ENCODE peak calls at places on chromosomes 16 and 17, in nine cellular contexts. X, M, A, K, T, Y, J, E and B are unnamed samples. For H3K36me3, the result is how much of the 10 kb centered on the place peaks cover.

GRCh38 chr16:46638947-46639925 is 18.1 kb upstream of the SHCBP1 start:
- DNase-seq in X (no peak), M (no peak), A (no peak), K (no peak), T (peak), Y (no peak), J (no peak), E (no peak), B (no peak)

GRCh38 chr16:84479716-84480450 is 24.6 kb downstream of the MEAK7 start:
- DNase-seq in X (no peak), M (no peak), A (no peak), K (no peak), T (no peak), Y (no peak), J (no peak), E (no peak), B (peak)

GRCh38 chr16:85096921-85097320 is 15.4 kb downstream of the CIBAR2 start:
- DNase-seq in X (no peak), M (no peak), A (no peak), K (no peak), T (no peak), Y (no peak), J (no peak), E (no peak), B (peak)

GRCh38 chr17:38333635-38334295 is 10.0 kb downstream of the GPR179 start:
- DNase-seq in X (no peak), M (no peak), A (no peak), K (no peak), T (peak), Y (no peak), J (peak), E (peak), B (peak)

GRCh38 chr17:65218261-65218660 is 81.1 kb downstream of the RGS9 start:
- DNase-seq in X (no peak), M (no peak), A (no peak), K (no peak), T (no peak), Y (no peak), J (no peak), E (no peak), B (no peak)

GRCh38 chr16:22098538-22099255 is 6.4 kb downstream of the VWA3A start:
- DNase-seq in X (peak), M (no peak), A (no peak), K (no peak), T (peak), Y (no peak), J (no peak), E (no peak), B (no peak)

GRCh38 chr16:15961060-15961511 is 11.7 kb downstream of the ABCC1 start:
- DNase-seq in X (no peak), M (no peak), A (no peak), K (no peak), T (no peak), Y (no peak), J (peak), E (no peak), B (no peak)

GRCh38 chr16:57999366-57999970 is 1.0 kb downstream of the ZNF319 start:
- DNase-seq in X (no peak), M (no peak), A (no peak), K (no peak), T (peak), Y (no peak), J (peak), E (no peak), B (no peak)

GRCh38 chr17:29569245-29569950 is 897 bp downstream of the TP53I13 start:
- DNase-seq in X (peak), M (no peak), A (peak), K (no peak), T (no peak), Y (no peak), J (no peak), E (no peak), B (no peak)

GRCh38 chr17:8939496-8940334 is 25.8 kb downstream of the PIK3R5 start:
- DNase-seq in X (no peak), M (no peak), A (no peak), K (no peak), T (peak), Y (no peak), J (no peak), E (no peak), B (no peak)

GRCh38 chr17:80452173-80452915 is 24.1 kb downstream of the NPTX1 start:
- DNase-seq in X (no peak), M (no peak), A (no peak), K (no peak), T (no peak), Y (no peak), J (no peak), E (no peak), B (peak)

GRCh38 chr16:81549547-81550411 is 105.2 kb downstream of the CMIP start:
- DNase-seq in X (no peak), M (no peak), A (no peak), K (no peak), T (no peak), Y (no peak), J (no peak), E (no peak), B (no peak)

GRCh38 chr16:81550412-81550768 is 105.8 kb downstream of the CMIP start:
- DNase-seq in X (no peak), M (no peak), A (no peak), K (no peak), T (no peak), Y (no peak), J (no peak), E (no peak), B (no peak)

GRCh38 chr16:81547919-81548216 is 103.3 kb downstream of the CMIP start:
- DNase-seq in X (no peak), M (no peak), A (no peak), K (no peak), T (no peak), Y (no peak), J (no peak), E (no peak), B (no peak)

GRCh38 chr16:81548551-81548900 is 103.9 kb downstream of the CMIP start:
- DNase-seq in X (no peak), M (no peak), A (no peak), K (no peak), T (no peak), Y (no peak), J (no peak), E (no peak), B (no peak)

GRCh38 chr16:81548901-81549546 is 104.4 kb downstream of the CMIP start:
- DNase-seq in X (no peak), M (no peak), A (no peak), K (no peak), T (no peak), Y (no peak), J (no peak), E (no peak), B (no peak)
- TF ChIP-seq CTCF in X (no peak), M (no peak), A (no peak), K (no peak), T (no peak), Y (no peak), J (no peak), E (no peak), B (no peak)

DNA sequence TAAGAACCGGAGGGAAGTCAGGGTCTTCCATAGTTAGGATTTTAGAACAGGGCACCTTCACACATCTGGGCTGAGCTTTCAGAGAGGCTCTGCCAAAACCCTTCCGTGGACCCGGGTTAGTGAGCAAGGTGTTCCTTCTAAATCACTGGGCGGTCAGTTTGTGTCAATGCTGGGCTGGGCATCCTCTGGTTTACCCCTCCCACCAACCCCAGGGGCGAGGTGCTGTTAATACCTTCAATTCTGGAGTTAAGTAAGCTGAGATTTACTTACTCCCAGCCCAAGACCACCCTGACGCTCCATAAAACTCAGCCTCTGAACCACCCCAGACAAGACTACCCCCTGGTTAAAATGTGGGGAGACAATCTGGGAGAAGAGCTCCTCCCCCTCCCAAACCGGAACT is 1.0 kb downstream of the TMEM92 start:
- DNase-seq in X (no peak), M (no peak), A (peak), K (no peak), T (peak), Y (no peak), J (no peak), E (no peak), B (no peak)
- H3K36me3 ChIP-seq in X (under half), M (under half), A (under half), K (under half), T (under half), Y (under half), J (under half), E (under half), B (under half)

DNA sequence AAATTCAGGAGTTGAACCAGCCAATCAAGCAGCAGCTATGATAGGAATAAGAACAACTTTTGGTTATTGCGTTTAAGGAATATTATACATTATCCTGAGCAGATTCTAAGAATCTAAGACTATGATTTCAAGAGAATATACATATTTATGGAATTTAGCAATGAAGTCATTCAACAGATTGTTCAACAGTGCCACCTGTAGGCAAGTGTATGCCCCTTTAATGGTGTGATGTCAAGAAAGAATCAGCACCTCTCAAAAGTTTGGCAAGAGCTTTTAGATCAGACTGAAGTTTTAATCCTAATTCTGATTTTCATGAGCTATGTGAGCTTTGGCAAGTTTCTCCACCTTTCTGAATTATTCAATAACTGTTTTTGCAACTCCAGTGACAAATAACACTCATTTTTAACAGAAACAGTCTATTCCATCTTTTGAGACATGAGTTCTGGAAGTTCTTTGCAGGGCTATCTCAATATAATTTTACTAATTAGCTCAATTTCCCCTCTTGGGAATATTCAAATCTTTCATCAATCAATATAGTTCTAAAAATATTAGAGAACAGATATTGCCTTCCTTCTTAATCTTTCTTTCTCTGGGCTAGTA is 474.3 kb upstream of the TOM1L1 start:
- DNase-seq in X (no peak), M (no peak), A (no peak), K (no peak), T (peak), Y (no peak), J (no peak), E (peak), B (no peak)
- TF ChIP-seq CTCF in X (no peak), M (no peak), A (no peak), K (no peak), T (peak), Y (no peak), J (no peak), E (peak), B (no peak)

GRCh38 chr17:49071106-49071505 is 61.5 kb upstream of the B4GALNT2 start:
- DNase-seq in X (no peak), M (no peak), A (no peak), K (no peak), T (no peak), Y (no peak), J (no peak), E (no peak), B (no peak)
- H3K36me3 ChIP-seq in X (under half), M (under half), A (under half), K (under half), T (under half), Y (under half), J (under half), E (under half), B (under half)

GRCh38 chr17:55845385-55845784 is 94.5 kb downstream of the PCTP start:
- DNase-seq in X (peak), M (peak), A (peak), K (peak), T (peak), Y (no peak), J (no peak), E (peak), B (peak)
- TF ChIP-seq CTCF in X (peak), M (peak), A (no peak), K (peak), T (peak), Y (peak), J (no peak), E (peak), B (peak)

GRCh38 chr16:75225092-75225491 is 6.3 kb downstream of the CTRB1 start:
- DNase-seq in X (no peak), M (no peak), A (no peak), K (no peak), T (no peak), Y (no peak), J (no peak), E (no peak), B (no peak)
- H3K36me3 ChIP-seq in X (under half), M (under half), A (under half), K (under half), T (under half), Y (under half), J (under half), E (under half), B (under half)

GRCh38 chr16:788399-789126 is at the start of gene CHTF18:
- DNase-seq in X (peak), M (peak), A (peak), K (peak), T (peak), Y (peak), J (peak), E (peak), B (peak)

GRCh38 chr16:789451-789850 is 1.0 kb downstream of the CHTF18 start:
- DNase-seq in X (no peak), M (no peak), A (no peak), K (no peak), T (no peak), Y (no peak), J (no peak), E (no peak), B (peak)

GRCh38 chr16:790086-790485 is 1.7 kb downstream of the CHTF18 start:
- DNase-seq in X (no peak), M (no peak), A (no peak), K (no peak), T (no peak), Y (no peak), J (no peak), E (no peak), B (peak)

GRCh38 chr16:787261-787966 is 767 bp downstream of the RPUSD1 start:
- DNase-seq in X (no peak), M (no peak), A (no peak), K (no peak), T (no peak), Y (no peak), J (no peak), E (no peak), B (no peak)

GRCh38 chr16:787978-788398 is at the start of gene RPUSD1:
- DNase-seq in X (no peak), M (no peak), A (no peak), K (no peak), T (no peak), Y (no peak), J (no peak), E (no peak), B (no peak)
- TF ChIP-seq CTCF in X (no peak), M (no peak), A (no peak), K (no peak), T (no peak), Y (no peak), J (no peak), E (no peak), B (no peak)

GRCh38 chr16:87830673-87831420 is 38.5 kb downstream of the SLC7A5 start:
- DNase-seq in X (no peak), M (no peak), A (no peak), K (no peak), T (no peak), Y (no peak), J (no peak), E (no peak), B (no peak)
- H3K36me3 ChIP-seq in X (under half), M (under half), A (under half), K (under half), T (half or more), Y (under half), J (under half), E (under half), B (under half)

GRCh38 chr16:48231675-48232214 is 12.4 kb upstream of the LONP2 start:
- DNase-seq in X (peak), M (no peak), A (no peak), K (no peak), T (peak), Y (no peak), J (no peak), E (peak), B (no peak)
- TF ChIP-seq CTCF in X (peak), M (peak), A (no peak), K (no peak), T (peak), Y (peak), J (peak), E (peak), B (peak)

DNA sequence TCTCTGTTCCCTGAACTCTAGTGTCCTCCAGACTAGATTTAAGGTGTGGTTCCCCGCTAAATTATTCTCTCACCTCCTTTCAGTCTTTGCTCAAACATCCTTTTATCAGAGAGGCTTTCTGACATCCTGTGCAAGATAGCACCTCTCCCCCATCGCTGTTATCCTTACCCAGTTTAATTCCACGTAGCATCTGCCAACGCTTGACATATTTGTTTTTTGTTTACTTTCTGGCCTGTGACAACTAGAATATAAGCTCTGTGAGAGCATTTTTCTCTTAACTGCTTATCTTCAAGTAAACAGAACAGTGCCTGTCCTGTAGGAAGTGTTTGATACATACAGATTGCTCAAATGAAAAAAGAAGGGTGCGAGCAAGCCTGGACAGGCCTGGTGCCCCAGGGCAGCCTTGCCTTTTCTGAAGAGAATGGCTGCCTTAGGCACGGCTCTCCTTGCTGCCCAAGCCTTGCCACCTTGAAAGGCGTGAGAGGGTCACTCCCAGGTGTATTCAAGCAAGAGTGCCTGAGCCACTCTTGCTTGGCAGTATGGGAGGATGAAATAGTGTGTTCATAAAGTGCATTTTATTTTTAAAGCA is 9.7 kb downstream of the DYNLL2 start:
- DNase-seq in X (no peak), M (no peak), A (no peak), K (no peak), T (peak), Y (no peak), J (no peak), E (no peak), B (no peak)
- H3K36me3 ChIP-seq in X (under half), M (under half), A (half or more), K (under half), T (half or more), Y (half or more), J (under half), E (under half), B (under half)